ENCODE peak calls at places on chromosome 12, in nine cellular contexts. Y is neural crest cell, K is lung, X is H9, G is A549, W is ovary, T is tibial nerve, C is heart left ventricle, V is left lung. M is an unnamed sample.

GRCh38 chr12:24584032-24584675 is 364.7 kb downstream of the BCAT1 start:
- DNase-seq in V (peak; percentile 53), X (peak; percentile 20), T (no peak), K (no peak), Y (no peak), W (no peak), G (no peak), C (no peak), M (no peak)

GRCh38 chr12:67096533-67097318 is 172.4 kb upstream of the CAND1 start:
- DNase-seq in T (no peak), V (no peak), X (no peak), C (no peak), K (no peak), G (no peak), Y (no peak), W (no peak), M (no peak)

GRCh38 chr12:87001102-87001501 is 744.9 kb upstream of the MGAT4C start:
- DNase-seq in K (no peak), W (no peak), V (no peak), C (no peak), T (no peak), X (no peak), G (no peak), Y (no peak), M (no peak)

GRCh38 chr12:6700646-6701051 is at the start of gene PIANP:
- DNase-seq in C (no peak), K (no peak), Y (peak; percentile 44), V (no peak), T (no peak), G (peak; percentile 30), W (peak; percentile 75), X (peak; percentile 59), M (peak; percentile 52)

GRCh38 chr12:104319028-104319427 is 15.5 kb downstream of the EID3 start:
- DNase-seq in T (no peak), C (no peak), X (no peak), K (no peak), G (no peak), W (no peak), Y (no peak), V (no peak), M (no peak)

GRCh38 chr12:99658950-99659349 is 11.4 kb downstream of the GARIN6 start:
- DNase-seq in G (no peak), W (no peak), V (no peak), C (no peak), Y (no peak), X (no peak), K (no peak), T (no peak), M (no peak)

GRCh38 chr12:9760699-9761406 is at the start of gene CD69:
- DNase-seq in T (no peak), C (no peak), V (no peak), X (no peak), W (no peak), G (no peak), Y (no peak), K (no peak), M (peak; percentile 33)

GRCh38 chr12:40970320-40970907 is 217.7 kb upstream of the PDZRN4 start:
- DNase-seq in K (no peak), Y (no peak), X (no peak), T (no peak), W (no peak), V (no peak), C (no peak), G (no peak), M (no peak)

GRCh38 chr12:130192667-130193345 is 30.5 kb downstream of the FZD10 start:
- DNase-seq in C (no peak), T (no peak), V (no peak), K (no peak), G (no peak), W (no peak), Y (no peak), X (peak; percentile 69), M (no peak)

GRCh38 chr12:27426743-27427142 is 19.8 kb upstream of the SMCO2 start:
- DNase-seq in W (no peak), C (no peak), X (no peak), T (no peak), K (no peak), G (no peak), V (no peak), Y (no peak), M (no peak)

GRCh38 chr12:104701301-104701700 is 244.6 kb downstream of the CHST11 start:
- DNase-seq in W (peak; percentile 10), V (no peak), Y (no peak), G (no peak), T (no peak), C (no peak), K (no peak), X (no peak), M (no peak)

GRCh38 chr12:37545759-37546158 is 770.8 kb upstream of the ALG10B start:
- DNase-seq in C (no peak), G (no peak), K (no peak), T (no peak), Y (no peak), X (no peak), V (no peak), W (no peak), M (no peak)

GRCh38 chr12:123019841-123020138 is 39.3 kb downstream of the ARL6IP4 start:
- DNase-seq in G (no peak), W (no peak), Y (no peak), X (no peak), V (no peak), T (no peak), K (no peak), C (no peak), M (no peak)

GRCh38 chr12:85280984-85281946 is 1.2 kb downstream of the ALX1 start:
- DNase-seq in Y (no peak), K (no peak), W (no peak), C (no peak), V (no peak), X (no peak), G (no peak), T (no peak), M (no peak)

GRCh38 chr12:121709478-121709890 is 3.1 kb upstream of the TMEM120B start:
- DNase-seq in V (no peak), T (no peak), W (no peak), Y (no peak), K (peak; percentile 41), X (no peak), C (no peak), G (no peak), M (no peak)

GRCh38 chr12:109804820-109805761 is 28.1 kb downstream of the TRPV4 start:
- DNase-seq in Y (peak; percentile 68), V (peak; percentile 67), T (peak; percentile 46), C (peak; percentile 50), K (peak; percentile 74), W (peak; percentile 76), G (peak; percentile 82), X (peak; percentile 77), M (peak; percentile 62)

GRCh38 chr12:100867639-100868393 is 73.2 kb downstream of the ANO4 start:
- DNase-seq in C (no peak), X (no peak), T (no peak), V (no peak), W (no peak), G (no peak), Y (no peak), K (no peak), M (no peak)

GRCh38 chr12:64674367-64674922 is 64.2 kb downstream of the RASSF3 start:
- DNase-seq in G (no peak), T (no peak), C (no peak), K (no peak), W (no peak), V (no peak), Y (no peak), X (no peak), M (no peak)

GRCh38 chr12:62983594-62983993 is 48.6 kb upstream of the PPM1H start:
- DNase-seq in W (no peak), V (no peak), K (no peak), G (no peak), T (no peak), Y (no peak), X (peak; percentile 63), C (no peak), M (no peak)
- TF ChIP-seq CTCF in W (no peak), V (no peak), K (no peak), G (peak; percentile 39), T (no peak), Y (no peak), X (peak; percentile 62), C (no peak), M (no peak)

GRCh38 chr12:53063708-53064612 is 14.1 kb downstream of the TNS2 start:
- DNase-seq in W (peak; percentile 79), C (peak; percentile 81), Y (no peak), G (no peak), V (peak; percentile 33), X (no peak), T (peak; percentile 70), K (peak; percentile 29), M (no peak)
- TF ChIP-seq CTCF in W (no peak), C (no peak), Y (no peak), G (no peak), V (no peak), X (no peak), T (no peak), K (no peak), M (no peak)

DNA sequence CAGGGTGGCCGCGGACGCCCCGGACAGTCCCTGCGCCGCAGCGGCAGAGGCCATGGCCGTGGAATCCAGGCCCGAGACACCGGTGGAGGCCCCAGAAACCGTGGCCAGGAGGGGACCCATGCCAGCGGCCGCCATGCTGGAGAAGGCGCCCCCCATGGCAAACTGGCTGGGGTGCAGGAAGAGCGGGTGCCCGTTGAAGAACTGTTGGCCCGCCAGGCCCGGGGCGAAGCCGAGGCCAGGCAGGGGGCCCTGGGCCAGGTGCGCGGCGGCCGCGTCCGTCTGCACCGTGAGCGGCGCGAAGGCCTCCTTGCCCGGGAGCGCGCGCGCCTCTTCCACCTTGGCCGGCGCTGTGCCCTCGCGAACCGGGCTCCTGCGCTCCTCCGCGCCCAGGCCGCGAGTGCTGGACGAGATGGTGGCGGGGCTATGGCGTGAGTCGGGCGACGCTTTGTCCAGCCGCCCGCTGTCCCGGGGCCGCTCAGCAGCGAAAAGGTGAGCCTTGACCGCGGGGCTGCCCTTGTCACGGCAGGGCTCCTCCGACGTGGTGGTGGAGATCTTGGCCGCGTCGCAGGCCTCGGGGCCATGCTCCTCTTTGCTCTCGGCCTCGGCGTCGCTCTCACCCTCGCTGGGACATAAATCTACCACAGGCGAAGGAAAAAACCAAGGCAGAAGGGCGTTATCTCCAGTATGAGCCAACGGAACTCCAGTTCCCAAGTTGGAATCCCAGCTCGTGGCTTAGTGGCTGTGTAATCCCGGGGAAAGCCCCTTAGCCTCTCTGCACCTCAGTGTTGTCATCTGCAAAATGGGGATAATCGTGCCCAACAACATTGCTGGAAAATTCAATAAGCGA is 9.6 kb downstream of the TBX3 start:
- DNase-seq in W (no peak), G (no peak), Y (no peak), C (no peak), V (no peak), K (no peak), X (peak; percentile 63), T (no peak), M (no peak)
- TF ChIP-seq CTCF in W (no peak), G (no peak), Y (no peak), C (no peak), V (no peak), K (no peak), X (no peak), T (no peak), M (no peak)

DNA sequence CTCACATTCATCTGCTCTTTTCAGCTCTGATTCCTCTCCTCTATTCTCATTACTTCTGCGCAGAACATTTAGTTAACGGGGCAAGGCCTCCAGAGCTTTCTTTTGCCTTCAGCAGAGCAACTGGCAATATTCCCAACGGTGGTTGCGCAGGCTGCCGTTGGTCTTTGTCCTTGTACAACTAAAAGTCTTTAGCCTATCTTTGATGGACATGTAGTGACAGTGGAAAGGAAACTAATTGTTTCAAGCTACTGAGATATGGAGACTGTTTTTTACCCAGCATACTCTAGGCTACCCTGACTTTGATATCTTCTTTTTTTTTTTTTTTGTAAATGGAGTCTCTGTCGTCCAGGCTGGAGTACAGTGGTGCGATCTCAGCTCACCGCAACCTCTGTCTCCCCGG is 12.6 kb downstream of the R3HDM2 start:
- DNase-seq in W (no peak), X (no peak), K (no peak), T (no peak), G (no peak), Y (no peak), C (no peak), V (no peak), M (no peak)
- TF ChIP-seq CTCF in W (no peak), X (no peak), K (no peak), T (no peak), G (no peak), Y (no peak), C (no peak), V (no peak), M (no peak)

M was measured in activated B cell treated with CpG ODN at 0.5 μM for 24 hours.